ENCODE peak calls at places on chromosomes 5 and 9, in six cellular contexts. One of them, this sample, is unnamed.

GRCh38 chr5:117235814-117236213 is 661.2 kb upstream of the SEMA6A start:
- DNase-seq in lung: no peak
- DNase-seq in PC-9: no peak
- DNase-seq in hepatocyte: no peak
- DNase-seq in NCI-H446: no peak
- DNase-seq in immature natural killer cell: no peak
- DNase-seq in this sample: no peak

GRCh38 chr5:84430863-84431663 is 46.4 kb upstream of the EDIL3 start:
- DNase-seq in hepatocyte: no peak
- DNase-seq in PC-9: peak
- DNase-seq in lung: no peak
- DNase-seq in immature natural killer cell: no peak
- DNase-seq in NCI-H446: peak
- DNase-seq in this sample: no peak

GRCh38 chr5:79070002-79070567 is 518 bp downstream of the BHMT2 start:
- DNase-seq in PC-9: no peak
- DNase-seq in NCI-H446: no peak
- DNase-seq in hepatocyte: no peak
- DNase-seq in lung: no peak
- DNase-seq in immature natural killer cell: no peak
- DNase-seq in this sample: no peak

GRCh38 chr5:128135286-128135685 is 51.7 kb downstream of the SLC12A2 start:
- DNase-seq in PC-9: no peak
- DNase-seq in hepatocyte: no peak
- DNase-seq in NCI-H446: no peak
- DNase-seq in lung: no peak
- DNase-seq in immature natural killer cell: no peak
- DNase-seq in this sample: no peak

GRCh38 chr5:79753087-79753486 is 63.5 kb downstream of the CMYA5 start:
- DNase-seq in NCI-H446: no peak
- DNase-seq in hepatocyte: no peak
- DNase-seq in PC-9: no peak
- DNase-seq in immature natural killer cell: no peak
- DNase-seq in lung: no peak
- DNase-seq in this sample: no peak

GRCh38 chr5:56543431-56544385 is 271.6 kb upstream of the MAP3K1 start:
- DNase-seq in PC-9: peak
- DNase-seq in immature natural killer cell: no peak
- DNase-seq in NCI-H446: no peak
- DNase-seq in hepatocyte: no peak
- DNase-seq in lung: no peak
- DNase-seq in this sample: no peak

GRCh38 chr5:169933127-169933526 is 47.2 kb downstream of the INSYN2B start:
- DNase-seq in NCI-H446: no peak
- DNase-seq in lung: no peak
- DNase-seq in immature natural killer cell: no peak
- DNase-seq in PC-9: no peak
- DNase-seq in hepatocyte: no peak
- DNase-seq in this sample: no peak

GRCh38 chr5:39328731-39329130 is 35.6 kb downstream of the C9 start:
- DNase-seq in lung: no peak
- DNase-seq in NCI-H446: no peak
- DNase-seq in PC-9: no peak
- DNase-seq in hepatocyte: no peak
- DNase-seq in immature natural killer cell: no peak
- DNase-seq in this sample: no peak

GRCh38 chr9:110128664-110129329 is 79.2 kb downstream of the C9orf152 start:
- DNase-seq in immature natural killer cell: no peak
- DNase-seq in hepatocyte: no peak
- DNase-seq in PC-9: no peak
- DNase-seq in lung: no peak
- DNase-seq in NCI-H446: no peak
- DNase-seq in this sample: no peak

GRCh38 chr9:124078641-124079040 is 67.1 kb downstream of the LHX2 start:
- DNase-seq in immature natural killer cell: no peak
- DNase-seq in PC-9: peak
- DNase-seq in NCI-H446: peak
- DNase-seq in lung: no peak
- DNase-seq in hepatocyte: no peak
- DNase-seq in this sample: no peak

GRCh38 chr9:135521608-135522095 is 412 bp downstream of the LCN1 start:
- DNase-seq in lung: no peak
- DNase-seq in hepatocyte: no peak
- DNase-seq in NCI-H446: no peak
- DNase-seq in PC-9: no peak
- DNase-seq in immature natural killer cell: no peak
- DNase-seq in this sample: no peak

GRCh38 chr9:31821583-31821982 is 562.9 kb upstream of the ACO1 start:
- DNase-seq in hepatocyte: no peak
- DNase-seq in immature natural killer cell: no peak
- DNase-seq in PC-9: no peak
- DNase-seq in NCI-H446: no peak
- DNase-seq in lung: no peak
- DNase-seq in this sample: no peak

GRCh38 chr9:88420227-88420626 is 32.0 kb downstream of the SPIN1 start:
- DNase-seq in hepatocyte: peak
- DNase-seq in lung: no peak
- DNase-seq in NCI-H446: no peak
- DNase-seq in PC-9: no peak
- DNase-seq in immature natural killer cell: no peak
- DNase-seq in this sample: no peak

GRCh38 chr9:105318729-105319513 is 74.5 kb downstream of the SLC44A1 start:
- DNase-seq in NCI-H446: no peak
- DNase-seq in hepatocyte: peak
- DNase-seq in lung: no peak
- DNase-seq in immature natural killer cell: no peak
- DNase-seq in PC-9: no peak
- DNase-seq in this sample: peak

GRCh38 chr5:62969409-62970120 is 390.9 kb downstream of the LRRC70 start:
- DNase-seq in hepatocyte: no peak
- DNase-seq in PC-9: peak
- DNase-seq in NCI-H446: no peak
- DNase-seq in lung: no peak
- DNase-seq in immature natural killer cell: no peak
- DNase-seq in this sample: no peak

GRCh38 chr9:126612329-126612812 is 1.4 kb upstream of the LMX1B start:
- DNase-seq in PC-9: no peak
- DNase-seq in NCI-H446: no peak
- DNase-seq in lung: no peak
- DNase-seq in hepatocyte: no peak
- DNase-seq in immature natural killer cell: no peak
- DNase-seq in this sample: no peak

GRCh38 chr9:71607571-71607970 is 160.7 kb downstream of the CEMIP2 start:
- DNase-seq in NCI-H446: no peak
- DNase-seq in immature natural killer cell: no peak
- DNase-seq in lung: no peak
- DNase-seq in hepatocyte: no peak
- DNase-seq in PC-9: peak
- DNase-seq in this sample: no peak

GRCh38 chr5:1527533-1528205 is 3.9 kb upstream of the LPCAT1 start:
- DNase-seq in lung: peak
- DNase-seq in hepatocyte: no peak
- DNase-seq in PC-9: no peak
- DNase-seq in NCI-H446: no peak
- DNase-seq in immature natural killer cell: no peak
- DNase-seq in this sample: no peak

GRCh38 chr5:62077387-62077786 is 228.6 kb upstream of the KIF2A start:
- DNase-seq in immature natural killer cell: no peak
- DNase-seq in lung: no peak
- DNase-seq in hepatocyte: no peak
- DNase-seq in PC-9: no peak
- DNase-seq in NCI-H446: no peak
- DNase-seq in this sample: no peak

GRCh38 chr5:84229045-84229444 is 155.6 kb downstream of the EDIL3 start:
- DNase-seq in immature natural killer cell: no peak
- DNase-seq in lung: no peak
- DNase-seq in PC-9: no peak
- DNase-seq in NCI-H446: no peak
- DNase-seq in hepatocyte: no peak
- DNase-seq in this sample: no peak

This sample was measured in colonic mucosa.